ENCODE peak calls at places on chromosomes 2 and 18, in seven cellular contexts. G is T-helper 9 cell, L is fibroblast of lung, N is NCI-H1105, F is caudate nucleus, V is H9, J is neural crest cell. W is an unnamed sample.
A peak's percentile ranks its signal among the peaks of the same experiment; 100 is the strongest.

GRCh38 chr2:145160855-145161254 is 640.9 kb upstream of the ZEB2 start:
- DNase-seq in G (no peak), L (no peak), N (no peak), F (no peak), V (no peak), J (no peak), W (no peak)

GRCh38 chr2:232781765-232782164 is 5.4 kb upstream of the KCNJ13 start:
- DNase-seq in G (no peak), L (peak; percentile 84), N (no peak), F (no peak), V (no peak), J (no peak), W (no peak)

GRCh38 chr18:34957119-34957863 is 83.9 kb upstream of the MAPRE2 start:
- DNase-seq in G (no peak), L (peak; percentile 72), N (no peak), F (no peak), V (no peak), J (no peak), W (peak; percentile 20)

GRCh38 chr2:190765386-190766173 is 115.0 kb upstream of the GLS start:
- DNase-seq in G (no peak), L (peak; percentile 97), N (no peak), F (no peak), V (no peak), J (no peak), W (no peak)

GRCh38 chr2:174873457-174873856 is 109.2 kb upstream of the CHRNA1 start:
- DNase-seq in G (no peak), L (peak; percentile 78), N (no peak), F (no peak), V (no peak), J (no peak), W (no peak)

GRCh38 chr2:179180242-179180641 is 84.4 kb downstream of the SESTD1 start:
- DNase-seq in G (no peak), L (no peak), N (no peak), F (no peak), V (no peak), J (no peak), W (peak; percentile 11)

GRCh38 chr2:44005831-44006230 is 10.0 kb upstream of the LRPPRC start:
- DNase-seq in G (no peak), L (peak; percentile 44), N (no peak), F (no peak), V (no peak), J (no peak), W (no peak)

GRCh38 chr2:184541591-184541990 is 56.7 kb upstream of the ZNF804A start:
- DNase-seq in G (no peak), L (no peak), N (no peak), F (no peak), V (no peak), J (no peak), W (no peak)

GRCh38 chr2:214450118-214450894 is 39.5 kb downstream of the VWC2L start:
- DNase-seq in G (no peak), L (no peak), N (no peak), F (no peak), V (peak; percentile 47), J (no peak), W (no peak)